ENCODE peak calls at places on chromosome 18, in six cellular contexts. B is PC-9; C is cardiac muscle cell; X is OCI-LY7; M is CD4-positive, CD25-positive, alpha-beta regulatory T cell; R is upper lobe of right lung. N is an unnamed sample. For H3K9me3 and H3K4me1, the result is how much of the 10 kb centered on the place peaks cover.

GRCh38 chr18:8635087-8635486 is 25.9 kb downstream of the RAB12 start:
- DNase-seq in B (no peak), C (no peak), X (no peak), M (no peak), R (no peak), N (no peak)

GRCh38 chr18:48142994-48143393 is 212.5 kb upstream of the SMAD2 start:
- DNase-seq in B (no peak), C (no peak), X (peak), M (no peak), R (no peak), N (no peak)

GRCh38 chr18:55506074-55506473 is 81.9 kb downstream of the TCF4 start:
- DNase-seq in B (no peak), C (no peak), X (peak), M (no peak), R (no peak), N (no peak)

GRCh38 chr18:58828399-58829121 is 36.1 kb upstream of the ZNF532 start:
- DNase-seq in B (no peak), C (no peak), X (no peak), M (no peak), R (no peak), N (no peak)

GRCh38 chr18:78006006-78006802 is 756.6 kb downstream of the GALR1 start:
- DNase-seq in B (no peak), C (no peak), X (no peak), M (no peak), R (no peak), N (no peak)

GRCh38 chr18:11553098-11553940 is 56.1 kb upstream of the SLC35G4 start:
- DNase-seq in B (no peak), C (peak), X (peak), M (peak), R (no peak), N (peak)

GRCh38 chr18:21081425-21081824 is 30.2 kb downstream of the ROCK1 start:
- DNase-seq in B (no peak), C (no peak), X (no peak), M (no peak), R (no peak), N (no peak)

GRCh38 chr18:8177330-8178016 is 431.8 kb upstream of the RAB12 start:
- DNase-seq in B (no peak), C (peak), X (no peak), M (no peak), R (no peak), N (peak)

GRCh38 chr18:9304388-9305070 is 30.0 kb upstream of the TWSG1 start:
- DNase-seq in B (no peak), C (no peak), X (no peak), M (no peak), R (no peak), N (no peak)

GRCh38 chr18:80175451-80176235 is 66.6 kb downstream of the ADNP2 start:
- DNase-seq in B (no peak), C (no peak), X (no peak), M (peak), R (peak), N (peak)

GRCh38 chr18:70373062-70373519 is 84.2 kb downstream of the SOCS6 start:
- DNase-seq in B (peak), C (no peak), X (no peak), M (no peak), R (no peak), N (peak)

GRCh38 chr18:51234117-51235010 is 36.9 kb upstream of the MEX3C start:
- DNase-seq in B (peak), C (no peak), X (no peak), M (peak), R (no peak), N (no peak)

GRCh38 chr18:23324056-23324811 is 128.9 kb upstream of the RIOK3 start:
- DNase-seq in B (no peak), C (no peak), X (peak), M (no peak), R (no peak), N (no peak)

GRCh38 chr18:73790582-73790981 is 357.1 kb downstream of the FBXO15 start:
- DNase-seq in B (no peak), C (no peak), X (no peak), M (no peak), R (no peak), N (no peak)

GRCh38 chr18:54734059-54734458 is 94.2 kb upstream of the RAB27B start:
- DNase-seq in B (no peak), C (no peak), X (no peak), M (no peak), R (no peak), N (no peak)

GRCh38 chr18:2961828-2962227 is 51.1 kb downstream of the LPIN2 start:
- DNase-seq in B (no peak), C (peak), X (peak), M (peak), R (no peak), N (no peak)

GRCh38 chr18:43396266-43396665 is 119.0 kb upstream of the SYT4 start:
- DNase-seq in B (no peak), C (peak), X (no peak), M (no peak), R (no peak), N (no peak)

GRCh38 chr18:60910534-60910933 is 422.7 kb upstream of the CDH20 start:
- DNase-seq in B (no peak), C (no peak), X (no peak), M (no peak), R (no peak), N (no peak)

GRCh38 chr18:6543330-6543908 is 128.7 kb upstream of the L3MBTL4 start:
- DNase-seq in B (no peak), C (peak), X (peak), M (peak), R (no peak), N (peak)

GRCh38 chr18:30991397-30991796 is 51.1 kb downstream of the DSC3 start:
- DNase-seq in B (no peak), C (no peak), X (no peak), M (no peak), R (no peak), N (no peak)

GRCh38 chr18:3350566-3351527 is 88.9 kb downstream of the MYL12B start:
- DNase-seq in B (peak), C (no peak), X (no peak), M (no peak), R (no peak), N (no peak)

DNA sequence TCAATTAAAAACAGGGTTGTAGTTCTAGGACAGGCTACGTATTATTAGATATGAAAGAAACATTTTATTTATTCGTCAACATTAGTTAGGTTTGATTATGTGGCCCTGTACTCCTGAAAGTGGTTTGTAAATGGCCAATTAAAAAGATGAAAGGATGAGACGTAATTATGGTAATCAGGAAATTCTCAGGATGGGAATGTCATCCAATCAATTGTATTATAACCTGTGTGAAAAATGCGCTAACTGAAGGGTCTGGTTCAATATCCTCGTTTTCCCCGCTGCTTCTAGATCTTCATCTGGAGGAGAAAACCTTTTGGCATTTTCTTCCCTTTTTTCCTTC is 5.6 kb upstream of the C18orf32 start:
- DNase-seq in B (no peak), C (no peak), X (no peak), M (no peak), R (no peak), N (no peak)
- H3K9me3 ChIP-seq in B (under half), C (under half), X (under half), M (under half), R (under half), N (under half)

DNA sequence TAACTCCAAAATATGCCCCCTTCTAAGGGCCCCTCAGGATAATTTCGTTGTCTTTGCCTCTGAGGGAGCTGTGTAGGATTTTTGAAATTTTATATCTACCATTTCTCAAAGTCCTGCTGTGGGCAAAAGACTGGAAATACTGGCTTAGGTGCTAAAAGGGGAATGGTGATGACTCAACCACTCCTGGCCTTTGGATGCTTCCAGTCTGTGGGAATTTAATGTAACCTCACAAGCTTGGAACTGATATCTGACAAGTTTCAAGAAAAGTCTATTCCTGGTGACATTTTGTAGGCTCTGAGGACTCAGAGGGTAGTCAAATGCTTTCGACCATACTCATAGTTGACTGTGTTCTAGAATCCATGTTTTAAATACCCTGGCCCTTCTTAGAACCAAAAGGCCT is 3.4 kb upstream of the APCDD1 start:
- DNase-seq in B (no peak), C (no peak), X (no peak), M (no peak), R (no peak), N (no peak)
- H3K4me1 ChIP-seq in B (under half), C (under half), X (under half), M (under half), R (under half), N (under half)

GRCh38 chr18:72407048-72407447 is 137.1 kb downstream of the CBLN2 start:
- DNase-seq in B (no peak), C (no peak), X (no peak), M (no peak), R (no peak), N (no peak)
- H3K9me3 ChIP-seq in B (under half), C (under half), X (under half), M (under half), R (under half), N (under half)

GRCh38 chr18:13289501-13290205 is 71.1 kb downstream of the LDLRAD4 start:
- DNase-seq in B (no peak), C (no peak), X (no peak), M (no peak), R (peak), N (no peak)

GRCh38 chr18:13290856-13291271 is 72.3 kb downstream of the LDLRAD4 start:
- DNase-seq in B (no peak), C (no peak), X (no peak), M (peak), R (peak), N (no peak)

GRCh38 chr18:13291299-13291698 is 72.7 kb downstream of the LDLRAD4 start:
- DNase-seq in B (no peak), C (no peak), X (no peak), M (no peak), R (peak), N (no peak)

GRCh38 chr18:13292736-13293135 is 74.2 kb downstream of the LDLRAD4 start:
- DNase-seq in B (no peak), C (no peak), X (no peak), M (no peak), R (no peak), N (no peak)

GRCh38 chr18:13291745-13292447 is 73.3 kb downstream of the LDLRAD4 start:
- DNase-seq in B (no peak), C (no peak), X (no peak), M (no peak), R (no peak), N (no peak)
- H3K4me1 ChIP-seq in B (under half), C (under half), X (under half), M (under half), R (under half), N (under half)

N was measured in small intestine.